ENCODE peak calls at places on chromosomes 6 and 20, in four cellular contexts. Y is stomach, U is ovary, H is HCT116. V is an unnamed sample.

GRCh38 chr6:84772428-84773132 is 8.2 kb upstream of the TBX18 start:
- DNase-seq in U (no peak), Y (no peak), H (no peak), V (no peak)

GRCh38 chr20:6231551-6231950 is 108.7 kb upstream of the FERMT1 start:
- DNase-seq in H (no peak), U (no peak), Y (no peak), V (no peak)

GRCh38 chr6:11404845-11405244 is 132.7 kb upstream of the TMEM170B start:
- DNase-seq in U (no peak), Y (no peak), H (no peak), V (no peak)

GRCh38 chr6:10759884-10760329 is 12.3 kb downstream of the TMEM14B start:
- DNase-seq in Y (no peak), U (no peak), H (peak; percentile 78), V (no peak)

GRCh38 chr6:109595998-109596397 is 95.0 kb downstream of the AK9 start:
- DNase-seq in U (no peak), H (peak; percentile 18), Y (no peak), V (no peak)

GRCh38 chr20:33229843-33230242 is 6.0 kb upstream of the BPIFA1 start:
- DNase-seq in U (no peak), Y (no peak), H (no peak), V (no peak)

GRCh38 chr6:37357288-37357687 is 3.5 kb downstream of the RNF8 start:
- DNase-seq in H (no peak), U (no peak), Y (no peak), V (no peak)

GRCh38 chr20:4230185-4230584 is 214.8 kb upstream of the RNF24 start:
- DNase-seq in Y (no peak), U (no peak), H (no peak), V (no peak)

GRCh38 chr6:24431045-24431451 is 28.3 kb downstream of the MRS2 start:
- DNase-seq in Y (no peak), U (no peak), H (peak; percentile 38), V (no peak)

GRCh38 chr20:63080411-63080810 is 73.6 kb upstream of the BHLHE23 start:
- DNase-seq in H (no peak), U (peak; percentile 5), Y (no peak), V (peak; percentile 31)

GRCh38 chr20:56420940-56421688 is 9.1 kb downstream of the CASS4 start:
- DNase-seq in Y (no peak), U (no peak), H (no peak), V (no peak)

GRCh38 chr6:116370717-116371383 is at the start of gene DSE:
- DNase-seq in Y (peak; percentile 67), U (peak; percentile 92), H (no peak), V (peak; percentile 80)

GRCh38 chr20:19817017-19817416 is 59.0 kb downstream of the RIN2 start:
- DNase-seq in H (no peak), Y (no peak), U (no peak), V (no peak)

GRCh38 chr20:1802385-1803215 is 92.6 kb upstream of the SIRPA start:
- DNase-seq in U (peak; percentile 55), H (no peak), Y (no peak), V (peak; percentile 79)

GRCh38 chr6:113683968-113684367 is 173.2 kb upstream of the MARCKS start:
- DNase-seq in Y (no peak), U (no peak), H (no peak), V (no peak)

GRCh38 chr20:33985280-33985679 is 8.4 kb upstream of the RALY start:
- DNase-seq in Y (no peak), H (no peak), U (no peak), V (no peak)

GRCh38 chr6:117655380-117655779 is 19.9 kb upstream of the NUS1 start:
- DNase-seq in U (no peak), Y (no peak), H (no peak), V (no peak)

GRCh38 chr6:122005661-122006060 is 393.8 kb upstream of the HSF2 start:
- DNase-seq in H (no peak), U (no peak), Y (no peak), V (no peak)

GRCh38 chr6:34237722-34238506 is 1.2 kb downstream of the HMGA1 start:
- DNase-seq in U (peak; percentile 55), H (no peak), Y (no peak), V (peak; percentile 55)

GRCh38 chr20:34017610-34018009 is 23.9 kb downstream of the RALY start:
- DNase-seq in Y (no peak), H (no peak), U (no peak), V (no peak)

GRCh38 chr20:25071722-25072121 is 10.2 kb downstream of the VSX1 start:
- DNase-seq in H (no peak), Y (peak; percentile 21), U (no peak), V (peak; percentile 11)

GRCh38 chr6:34511214-34511922 is 44.8 kb downstream of the SPDEF start:
- DNase-seq in H (no peak), U (peak; percentile 4), Y (no peak), V (no peak)

GRCh38 chr6:45653117-45653883 is 275.6 kb upstream of the SUPT3H start:
- DNase-seq in Y (no peak), U (no peak), H (no peak), V (peak; percentile 14)

GRCh38 chr6:45652393-45652792 is 274.7 kb upstream of the SUPT3H start:
- DNase-seq in Y (no peak), U (no peak), H (no peak), V (no peak)

GRCh38 chr6:45651301-45651700 is 273.6 kb upstream of the SUPT3H start:
- DNase-seq in U (no peak), H (no peak), Y (no peak), V (no peak)

GRCh38 chr6:45647341-45648138 is 269.8 kb upstream of the SUPT3H start:
- DNase-seq in U (no peak), H (no peak), Y (no peak), V (no peak)

DNA sequence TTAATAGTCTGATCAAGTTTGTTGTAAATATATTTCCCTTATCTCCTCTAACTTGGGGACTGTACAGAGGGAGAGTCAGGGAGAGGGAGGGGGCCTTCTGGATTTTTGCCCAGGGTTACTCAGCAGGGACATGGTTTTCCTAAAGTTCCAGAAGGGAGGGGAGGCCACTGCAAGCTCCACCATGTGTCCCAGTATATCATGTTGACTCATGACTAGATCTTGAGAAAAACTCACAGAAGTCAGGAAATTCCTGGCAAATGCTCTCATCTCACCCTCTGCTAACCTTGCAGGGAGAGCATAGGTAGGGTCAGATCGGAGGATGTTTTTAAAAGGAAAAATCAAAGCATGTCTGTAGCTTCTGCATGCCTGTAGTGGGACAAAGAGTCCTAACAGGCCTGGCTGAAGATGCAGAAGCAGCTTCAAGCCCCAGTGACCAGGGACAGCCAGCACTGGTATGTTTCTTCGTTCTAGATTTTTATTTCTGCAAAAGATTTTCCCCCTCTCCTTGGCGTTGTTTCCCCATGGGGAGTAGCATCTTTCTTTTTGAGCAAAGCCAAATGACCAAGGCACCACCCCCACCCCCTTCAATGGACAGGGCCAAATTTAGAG is 272.9 kb upstream of the SUPT3H start:
- DNase-seq in Y (no peak), H (peak; percentile 16), U (no peak), V (no peak)
- TF ChIP-seq POLR2A in Y (no peak), H (no peak), U (no peak), V (no peak)

DNA sequence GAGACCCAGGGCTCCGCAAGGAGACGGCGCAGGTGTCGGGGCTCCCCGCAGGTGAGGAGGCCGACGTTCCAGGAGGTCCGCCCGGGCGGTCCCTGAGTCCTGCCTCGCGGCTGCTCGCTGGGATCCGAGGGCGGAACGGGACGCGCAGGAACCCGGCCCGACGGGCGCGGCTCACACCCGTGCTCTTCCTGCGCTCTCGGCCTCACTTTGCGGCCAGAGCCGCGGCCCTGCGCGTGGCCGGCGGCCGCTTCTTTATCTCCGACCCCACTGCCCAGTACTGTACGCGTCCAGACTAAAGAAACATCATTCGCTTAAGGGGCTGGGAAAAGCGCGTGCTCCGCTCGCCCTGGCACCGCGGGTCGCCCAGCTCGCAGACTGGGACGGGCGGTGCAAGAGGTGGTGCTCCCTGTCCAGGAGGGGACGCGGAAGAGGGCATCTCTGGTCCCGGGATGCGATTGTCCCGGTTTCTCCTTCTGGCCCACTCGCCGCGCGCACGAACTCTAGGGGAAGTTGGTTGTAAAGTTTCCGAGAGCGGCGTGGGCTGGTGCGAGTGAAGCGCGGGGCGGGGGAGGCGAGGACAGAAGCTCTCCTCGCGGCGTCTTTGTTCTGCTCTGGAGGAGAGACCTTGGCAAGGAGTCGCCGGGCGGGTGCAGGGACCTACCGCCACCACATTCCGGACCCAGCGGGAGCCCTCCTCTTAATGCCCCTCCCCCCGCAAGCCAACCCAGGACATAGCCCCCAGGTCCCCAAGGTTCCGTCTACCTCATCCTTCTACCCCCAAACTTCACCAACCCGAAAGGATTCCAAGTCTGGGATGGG is 70.9 kb downstream of the SOX4 start:
- DNase-seq in U (peak; percentile 82), Y (no peak), H (no peak), V (no peak)
- H3K4me3 ChIP-seq in U (peak overlapping the region; percentile 76), Y (peak overlapping the region; percentile 50), H (peak overlapping the region; percentile 21), V (peak overlapping the region; percentile 16)

GRCh38 chr20:11917663-11918062 is at the start of gene BTBD3:
- DNase-seq in Y (peak; percentile 83), H (no peak), U (no peak), V (peak; percentile 25)

GRCh38 chr20:11912664-11913415 is 4.9 kb upstream of the BTBD3 start:
- DNase-seq in H (no peak), U (no peak), Y (no peak), V (no peak)

GRCh38 chr20:11906626-11907480 is 10.8 kb upstream of the BTBD3 start:
- DNase-seq in Y (no peak), H (no peak), U (no peak), V (no peak)

GRCh38 chr20:11907621-11908020 is 10.1 kb upstream of the BTBD3 start:
- DNase-seq in Y (no peak), H (no peak), U (no peak), V (no peak)

DNA sequence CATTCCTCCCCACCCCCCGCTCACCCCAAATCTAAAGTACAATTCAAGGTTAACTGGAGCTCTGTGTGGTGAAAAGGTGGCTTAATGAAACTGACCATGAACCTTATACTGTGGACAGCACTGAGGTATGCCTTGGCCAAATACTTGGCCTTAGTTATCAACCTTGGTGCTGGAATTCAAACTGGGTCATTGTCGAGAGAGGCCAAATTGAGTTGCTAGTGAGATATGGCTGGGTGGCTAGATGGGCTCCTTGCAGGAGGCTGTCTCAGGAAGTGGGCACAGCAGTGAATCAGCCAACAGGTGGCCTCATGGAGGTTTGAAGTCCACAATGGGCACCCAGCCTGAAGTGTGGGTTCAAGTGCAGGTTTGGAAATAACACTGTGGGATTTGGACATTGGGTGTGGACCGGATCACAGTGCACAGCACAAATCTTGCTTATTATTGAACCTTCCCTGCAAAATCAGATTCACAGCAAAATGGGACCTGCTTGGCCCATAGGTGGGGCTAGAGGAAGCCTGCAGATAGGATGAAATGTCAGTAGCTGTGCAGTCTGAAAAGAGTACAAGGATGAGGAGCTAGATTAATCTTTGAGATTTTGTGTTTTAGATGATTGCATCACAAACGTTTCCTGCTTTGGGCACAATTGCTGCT is 5.6 kb upstream of the BTBD3 start:
- DNase-seq in U (no peak), Y (no peak), H (no peak), V (no peak)
- TF ChIP-seq CTCF in U (no peak), Y (no peak), H (peak; percentile 62), V (peak; percentile 43)

DNA sequence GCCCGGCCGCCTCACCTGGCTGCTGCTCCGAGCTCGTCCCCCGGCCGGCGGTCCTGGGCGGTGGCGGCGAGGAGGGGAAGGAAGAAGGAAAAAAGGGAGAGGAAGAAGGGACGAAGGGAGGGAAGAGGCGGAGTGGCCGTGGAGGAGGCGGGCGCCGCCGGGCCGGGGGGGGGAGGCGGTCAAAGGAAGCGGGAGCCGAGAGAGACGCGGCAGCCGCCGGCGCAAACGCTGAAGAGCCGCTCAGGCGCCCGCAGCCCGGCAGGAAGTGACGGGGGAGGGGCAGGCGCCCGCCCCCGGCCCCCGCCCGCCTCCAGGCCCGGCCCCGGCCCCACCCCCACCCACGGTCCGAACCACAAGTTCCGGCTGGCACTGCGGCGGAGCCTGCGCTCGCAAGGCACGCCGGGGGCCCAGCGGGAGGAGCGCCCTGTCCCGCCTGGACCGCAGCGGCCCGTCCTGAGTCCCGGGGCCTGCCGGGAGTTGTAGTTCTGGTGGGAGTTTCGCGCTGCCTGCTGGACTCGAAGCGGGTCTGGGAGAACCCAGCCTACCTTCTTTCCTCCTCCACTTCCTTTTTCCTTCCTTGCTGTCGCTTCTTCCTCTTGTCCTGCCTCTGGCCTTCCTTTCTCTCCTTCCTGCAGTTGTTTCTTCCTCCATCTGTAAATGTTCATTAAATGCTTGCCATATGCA is at the start of gene STAU1:
- DNase-seq in Y (peak; percentile 97), H (peak; percentile 88), U (peak; percentile 97), V (peak; percentile 98)
- TF ChIP-seq POLR2A in Y (no peak), H (peak; percentile 52), U (peak; percentile 66), V (peak; percentile 85)